ENCODE peak calls at places on chromosomes 11 and 22, in nine cellular contexts. X, D, Q, R, J, L, A, V and H are unnamed samples.
A peak's percentile ranks its signal among the peaks of the same experiment; 100 is the strongest.

GRCh38 chr11:61693897-61694840 is 14.0 kb downstream of the DAGLA start:
- DNase-seq in Q (no peak), R (no peak), A (no peak), V (peak; percentile 62), J (no peak), D (no peak), X (no peak), L (no peak), H (no peak)

GRCh38 chr11:45400594-45400993 is 114.5 kb upstream of the SYT13 start:
- DNase-seq in J (no peak), L (no peak), V (peak; percentile 22), Q (no peak), D (no peak), R (no peak), X (no peak), A (no peak), H (no peak)

GRCh38 chr11:66100272-66101037 is 30.4 kb downstream of the PACS1 start:
- DNase-seq in V (no peak), Q (peak; percentile 59), D (peak; percentile 80), A (no peak), L (peak; percentile 52), R (no peak), X (no peak), J (no peak), H (no peak)

GRCh38 chr11:1106387-1106786 is 31.7 kb downstream of the MUC2 start:
- DNase-seq in X (no peak), A (no peak), L (no peak), R (no peak), V (no peak), J (no peak), D (no peak), Q (no peak), H (no peak)

GRCh38 chr11:2673871-2674471 is 25.8 kb downstream of the KCNQ1OT1 start:
- DNase-seq in L (no peak), V (no peak), R (no peak), X (peak; percentile 20), J (no peak), A (no peak), D (no peak), Q (no peak), H (no peak)

GRCh38 chr11:108432783-108433182 is 34.5 kb downstream of the C11orf65 start:
- DNase-seq in L (no peak), J (no peak), X (no peak), Q (no peak), D (no peak), A (no peak), V (no peak), R (no peak), H (no peak)

GRCh38 chr11:31953803-31954327 is 137.0 kb upstream of the RCN1 start:
- DNase-seq in L (no peak), Q (no peak), D (no peak), J (no peak), V (no peak), R (no peak), X (no peak), A (no peak), H (no peak)

GRCh38 chr11:96105944-96106343 is 182.0 kb upstream of the MTMR2 start:
- DNase-seq in V (no peak), D (no peak), X (no peak), R (no peak), Q (no peak), A (no peak), J (no peak), L (no peak), H (no peak)

GRCh38 chr11:57358543-57358961 is 20.4 kb downstream of the P2RX3 start:
- DNase-seq in A (no peak), X (no peak), V (no peak), Q (peak; percentile 84), L (no peak), D (no peak), J (no peak), R (peak; percentile 73), H (no peak)

GRCh38 chr11:4464216-4465159 is 15.4 kb downstream of the OR52K2 start:
- DNase-seq in J (peak; percentile 69), L (no peak), Q (peak; percentile 37), A (no peak), X (peak; percentile 85), V (peak; percentile 68), R (no peak), D (no peak), H (no peak)

DNA sequence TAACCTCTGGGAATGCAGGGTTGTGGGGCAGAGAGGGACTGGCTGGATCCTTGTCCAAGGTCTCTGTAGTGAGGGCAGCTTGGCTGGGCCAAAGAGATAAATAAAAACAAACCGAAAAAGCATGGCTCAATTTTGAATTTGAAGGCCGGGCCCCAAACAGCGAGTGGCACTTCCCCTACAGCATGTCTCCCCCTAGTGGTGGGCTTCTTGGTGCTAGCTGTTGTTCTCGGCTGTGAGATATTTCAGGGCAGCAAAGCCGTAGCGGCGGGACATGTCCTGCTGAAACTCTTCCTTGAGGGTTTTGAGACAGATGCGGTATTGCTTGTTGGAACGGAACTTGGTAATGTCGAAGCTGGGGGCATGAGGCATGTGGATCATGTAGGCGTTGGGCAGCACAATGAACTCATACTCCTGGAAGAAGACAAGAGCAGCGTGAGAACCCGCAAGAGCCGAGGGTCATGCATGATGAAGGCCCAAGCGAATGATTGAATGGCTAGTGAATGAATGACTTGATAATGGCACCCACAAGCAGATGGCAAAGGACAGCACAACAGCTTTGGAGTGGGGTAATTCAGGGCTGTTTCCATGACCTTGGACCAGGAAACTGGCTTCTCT is 216.1 kb upstream of the SYN3 start:
- DNase-seq in Q (peak; percentile 22), X (peak; percentile 71), R (no peak), A (peak; percentile 34), D (no peak), J (no peak), V (peak; percentile 52), L (no peak), H (no peak)
- TF ChIP-seq CTCF in Q (no peak), X (peak; percentile 86), R (peak; percentile 71), A (peak; percentile 67), D (peak; percentile 25), J (peak; percentile 64), V (peak; percentile 76), L (no peak), H (peak; percentile 51)

GRCh38 chr11:114059278-114059983 is at the start of gene ZBTB16:
- DNase-seq in Q (no peak), J (no peak), X (peak; percentile 92), D (peak; percentile 95), R (no peak), V (peak; percentile 86), A (no peak), L (peak; percentile 92), H (no peak)
- TF ChIP-seq CTCF in Q (no peak), J (peak; percentile 59), X (no peak), D (no peak), R (no peak), V (peak; percentile 28), A (no peak), L (peak; percentile 29), H (no peak)

DNA sequence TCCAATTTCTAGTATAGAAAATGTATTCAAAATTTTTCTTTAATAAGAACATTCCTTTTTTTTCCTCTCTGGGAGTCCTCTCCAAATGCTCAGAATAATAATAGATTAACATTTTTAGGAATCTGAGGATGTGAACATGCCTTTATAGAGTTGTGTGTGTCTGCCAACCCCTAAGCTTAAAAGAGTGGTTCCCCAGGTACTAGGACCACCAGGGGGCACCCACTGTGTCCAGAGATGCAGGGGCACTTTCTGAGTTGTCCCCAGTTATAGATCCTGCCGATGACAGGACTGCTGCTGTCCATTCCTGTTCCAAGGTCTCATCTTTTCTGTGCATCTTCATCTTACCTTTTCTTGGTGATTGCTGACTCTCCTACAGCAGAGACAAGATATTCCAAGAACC is 27.0 kb upstream of the MICAL2 start:
- DNase-seq in D (no peak), V (no peak), J (no peak), X (no peak), A (no peak), R (no peak), L (no peak), Q (no peak), H (no peak)
- TF ChIP-seq CTCF in D (no peak), V (no peak), J (peak; percentile 22), X (peak; percentile 60), A (no peak), R (peak; percentile 29), L (no peak), Q (peak; percentile 10), H (no peak)

DNA sequence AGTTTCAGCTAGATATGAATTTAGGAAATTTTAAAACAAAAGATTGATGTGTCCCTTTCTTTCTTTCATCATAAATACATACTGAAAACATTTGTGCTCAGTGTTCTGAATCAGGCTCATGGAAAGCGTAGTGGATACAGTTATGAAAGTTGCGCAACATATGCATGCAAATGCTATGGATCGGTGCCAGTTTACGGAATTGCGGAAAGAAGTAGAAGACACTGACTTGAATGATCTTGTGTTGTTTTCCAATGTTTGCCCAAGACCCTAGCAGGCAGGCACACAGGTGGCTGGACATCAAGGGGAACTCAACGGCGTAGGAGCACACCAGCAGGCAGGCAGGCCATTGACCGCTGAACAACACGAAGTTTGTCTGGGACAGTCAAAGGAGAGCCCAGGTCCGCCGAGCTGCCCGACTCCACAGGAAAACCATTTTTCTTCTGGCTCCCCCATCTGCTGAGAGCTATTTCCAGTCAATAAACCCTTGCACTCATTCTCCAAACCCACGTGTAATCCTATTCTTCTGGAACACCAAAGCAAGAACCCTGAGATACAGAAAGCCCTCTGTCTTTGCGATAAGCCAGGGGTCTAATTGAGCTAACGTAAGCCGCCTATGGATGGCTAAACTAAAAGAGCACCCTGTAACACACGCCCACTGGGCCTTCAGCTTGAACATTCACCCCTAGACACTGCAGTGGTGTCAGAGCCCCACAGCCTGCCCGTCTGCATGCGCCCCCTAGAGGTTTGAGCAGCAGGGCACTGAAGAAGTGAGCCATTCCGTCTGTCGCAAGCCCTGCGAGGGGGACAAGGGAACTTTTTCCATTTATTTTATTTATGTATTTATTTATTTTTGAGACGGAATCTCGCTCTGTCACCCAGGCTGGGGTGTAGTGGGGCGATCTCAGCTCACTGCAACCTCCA is 7.4 kb upstream of the BIRC3 start:
- DNase-seq in A (no peak), V (peak; percentile 86), X (peak; percentile 81), J (no peak), D (no peak), L (no peak), Q (peak; percentile 33), R (no peak), H (no peak)
- TF ChIP-seq CTCF in A (no peak), V (peak; percentile 26), X (peak; percentile 82), J (no peak), D (no peak), L (no peak), Q (peak; percentile 8), R (no peak), H (peak; percentile 32)

DNA sequence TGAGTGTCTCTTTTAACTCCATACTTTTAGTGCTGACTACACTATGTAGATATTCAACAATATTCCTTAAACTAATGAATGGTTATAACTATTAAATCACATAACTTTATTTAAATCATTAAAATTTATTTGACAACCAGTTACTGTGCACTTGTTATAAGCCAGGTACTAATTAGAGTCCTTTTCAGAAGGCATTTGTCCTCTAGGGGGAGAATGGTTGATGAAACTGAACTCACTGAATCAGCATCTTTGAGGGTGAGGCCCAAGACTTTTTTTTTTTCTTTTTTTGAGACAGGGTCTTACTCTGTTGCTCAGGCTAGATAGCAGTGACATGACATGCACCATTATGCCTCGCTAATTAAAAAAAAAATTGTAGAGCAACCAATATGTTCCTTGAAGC is 515.6 kb upstream of the CCDC90B start:
- DNase-seq in V (peak; percentile 8), D (no peak), X (no peak), A (no peak), R (no peak), L (no peak), J (no peak), Q (no peak), H (no peak)
- TF ChIP-seq CTCF in V (no peak), D (peak; percentile 8), X (peak; percentile 60), A (no peak), R (peak; percentile 34), L (no peak), J (peak; percentile 17), Q (no peak), H (peak; percentile 19)